ENCODE peak calls at places on chromosome 16, in nine cellular contexts. Y is nephron progenitor cell; L is activated T-helper 1 cell treated with Interleukin-2 at 50 U/mL for 16 hours; U is AG08396; C is NCI-H2081; D is sciatic nerve; Q is head of caudate nucleus; A is cardiac fibroblast; P is stimulated activated naive CD8-positive, alpha-beta T cell treated with anti-CD3 and anti-CD28 coated beads, Interleukin-15, Interleukin-2, amounts not matched to agents 100 U/mL and 50 U/mL, for 24 hours. F is an unnamed sample.

GRCh38 chr16:27950488-27950887 is 113.0 kb downstream of the GSG1L start:
- DNase-seq in Y (no peak), L (no peak), U (no peak), C (no peak), D (no peak), Q (no peak), A (no peak), P (no peak), F (no peak)

GRCh38 chr16:1906052-1906845 is 12.0 kb downstream of the HS3ST6 start:
- DNase-seq in Y (no peak), L (no peak), U (no peak), C (no peak), D (no peak), Q (no peak), A (no peak), P (no peak), F (no peak)

GRCh38 chr16:15639061-15639568 is 3.8 kb downstream of the MARF1 start:
- DNase-seq in Y (no peak), L (no peak), U (no peak), C (no peak), D (no peak), Q (no peak), A (no peak), P (peak; percentile 32), F (no peak)

GRCh38 chr16:89828199-89828869 is at the start of gene SPIRE2:
- DNase-seq in Y (peak; percentile 94), L (peak; percentile 39), U (peak; percentile 91), C (no peak), D (peak; percentile 85), Q (peak; percentile 74), A (peak; percentile 63), P (peak; percentile 75), F (peak; percentile 58)

GRCh38 chr16:25941800-25942558 is 250.2 kb downstream of the HS3ST4 start:
- DNase-seq in Y (no peak), L (no peak), U (no peak), C (no peak), D (no peak), Q (no peak), A (no peak), P (no peak), F (no peak)

GRCh38 chr16:1135459-1135825 is 17.5 kb upstream of the CACNA1H start:
- DNase-seq in Y (no peak), L (no peak), U (no peak), C (no peak), D (no peak), Q (no peak), A (no peak), P (no peak), F (no peak)

GRCh38 chr16:15494231-15494630 is 59.8 kb downstream of the BMERB1 start:
- DNase-seq in Y (no peak), L (no peak), U (no peak), C (no peak), D (no peak), Q (no peak), A (peak; percentile 62), P (no peak), F (no peak)

GRCh38 chr16:11500720-11501346 is 85.9 kb downstream of the LITAF start:
- DNase-seq in Y (no peak), L (no peak), U (no peak), C (no peak), D (no peak), Q (no peak), A (no peak), P (no peak), F (no peak)

GRCh38 chr16:67632415-67633172 is 12.3 kb upstream of the CARMIL2 start:
- DNase-seq in Y (no peak), L (no peak), U (peak; percentile 11), C (no peak), D (no peak), Q (peak; percentile 72), A (peak; percentile 32), P (no peak), F (no peak)

GRCh38 chr16:86387461-86388440 is 122.6 kb upstream of the FOXF1 start:
- DNase-seq in Y (no peak), L (no peak), U (peak; percentile 92), C (no peak), D (no peak), Q (no peak), A (peak; percentile 97), P (peak; percentile 8), F (no peak)

GRCh38 chr16:85204242-85205010 is 92.2 kb upstream of the CIBAR2 start:
- DNase-seq in Y (no peak), L (no peak), U (no peak), C (no peak), D (no peak), Q (no peak), A (peak; percentile 93), P (no peak), F (no peak)

GRCh38 chr16:27787661-27788060 is 237.7 kb downstream of the KATNIP start:
- DNase-seq in Y (no peak), L (no peak), U (no peak), C (no peak), D (no peak), Q (no peak), A (no peak), P (no peak), F (no peak)

GRCh38 chr16:14300631-14301149 is 229.6 kb downstream of the MRTFB start:
- DNase-seq in Y (peak; percentile 46), L (no peak), U (peak; percentile 83), C (peak; percentile 34), D (peak; percentile 79), Q (peak; percentile 69), A (peak; percentile 90), P (peak; percentile 37), F (no peak)

GRCh38 chr16:86515780-86516617 is 5.7 kb downstream of the FOXF1 start:
- DNase-seq in Y (no peak), L (no peak), U (no peak), C (no peak), D (no peak), Q (no peak), A (peak; percentile 9), P (no peak), F (no peak)

GRCh38 chr16:78639775-78640174 is 540.3 kb downstream of the WWOX start:
- DNase-seq in Y (no peak), L (no peak), U (no peak), C (no peak), D (no peak), Q (no peak), A (no peak), P (no peak), F (no peak)

GRCh38 chr16:30068750-30069574 is 3.4 kb downstream of the ALDOA start:
- DNase-seq in Y (no peak), L (peak; percentile 30), U (no peak), C (no peak), D (no peak), Q (no peak), A (peak; percentile 43), P (peak; percentile 60), F (peak; percentile 55)

GRCh38 chr16:29674188-29674587 is 4.8 kb upstream of the QPRT start:
- DNase-seq in Y (no peak), L (no peak), U (no peak), C (no peak), D (peak; percentile 72), Q (peak; percentile 82), A (peak; percentile 42), P (no peak), F (no peak)

GRCh38 chr16:48576927-48577326 is 33.1 kb downstream of the N4BP1 start:
- DNase-seq in Y (no peak), L (no peak), U (no peak), C (no peak), D (no peak), Q (no peak), A (peak; percentile 70), P (peak; percentile 45), F (no peak)

GRCh38 chr16:74999683-75000480 is 1.1 kb downstream of the ZNRF1 start:
- DNase-seq in Y (peak; percentile 48), L (peak; percentile 45), U (peak; percentile 58), C (peak; percentile 28), D (peak; percentile 68), Q (peak; percentile 74), A (peak; percentile 27), P (peak; percentile 46), F (peak; percentile 52)

GRCh38 chr16:89815639-89816348 is 653 bp downstream of the FANCA start:
- DNase-seq in Y (no peak), L (no peak), U (no peak), C (no peak), D (no peak), Q (no peak), A (no peak), P (peak; percentile 33), F (no peak)

GRCh38 chr16:6016530-6017184 is 919.1 kb upstream of the EEF2KMT start:
- DNase-seq in Y (peak; percentile 42), L (no peak), U (peak; percentile 25), C (no peak), D (no peak), Q (no peak), A (peak; percentile 20), P (no peak), F (no peak)

GRCh38 chr16:8594149-8594666 is 3.9 kb upstream of the TMEM114 start:
- DNase-seq in Y (no peak), L (no peak), U (no peak), C (no peak), D (no peak), Q (no peak), A (peak; percentile 42), P (no peak), F (no peak)

GRCh38 chr16:8630205-8630953 is 8.9 kb downstream of the METTL22 start:
- DNase-seq in Y (no peak), L (no peak), U (no peak), C (no peak), D (no peak), Q (no peak), A (no peak), P (no peak), F (no peak)

GRCh38 chr16:75460441-75460840 is 4.0 kb downstream of the TMEM170A start:
- DNase-seq in Y (no peak), L (no peak), U (no peak), C (no peak), D (no peak), Q (no peak), A (no peak), P (no peak), F (no peak)

GRCh38 chr16:4900036-4900435 is 36.9 kb downstream of the PPL start:
- DNase-seq in Y (no peak), L (no peak), U (no peak), C (no peak), D (no peak), Q (no peak), A (peak; percentile 16), P (no peak), F (no peak)

GRCh38 chr16:66668777-66669444 is 27.6 kb downstream of the CMTM4 start:
- DNase-seq in Y (no peak), L (no peak), U (no peak), C (no peak), D (no peak), Q (no peak), A (peak; percentile 85), P (no peak), F (no peak)